ENCODE peak calls at places on chromosomes 12 and 14, in seven cellular contexts. R is brain microvascular endothelial cell; M is heart left ventricle; J is CD8-positive, alpha-beta memory T cell; P is foreskin fibroblast; V is ELR; A is neural crest cell. C is an unnamed sample.

GRCh38 chr12:132446535-132447326 is 43.2 kb upstream of the FBRSL1 start:
- DNase-seq in V (no peak), J (peak), M (no peak), P (no peak), R (no peak), A (no peak), C (no peak)

GRCh38 chr12:54603872-54604271 is 15.4 kb upstream of the PPP1R1A start:
- DNase-seq in M (no peak), J (no peak), V (no peak), R (no peak), P (no peak), A (no peak), C (no peak)

GRCh38 chr14:50344116-50344775 is 32.1 kb downstream of the DMAC2L start:
- DNase-seq in J (peak), R (no peak), P (no peak), A (no peak), M (no peak), V (peak), C (no peak)

GRCh38 chr12:77696183-77696582 is 134.5 kb upstream of the NAV3 start:
- DNase-seq in V (no peak), A (no peak), J (no peak), M (no peak), R (no peak), P (no peak), C (no peak)

GRCh38 chr14:77309122-77309521 is 11.6 kb downstream of the POMT2 start:
- DNase-seq in M (no peak), A (no peak), J (no peak), R (no peak), V (no peak), P (no peak), C (no peak)

GRCh38 chr12:57430117-57430930 is 519 bp downstream of the R3HDM2 start:
- DNase-seq in A (peak), M (peak), J (no peak), R (peak), V (no peak), P (no peak), C (peak)

GRCh38 chr12:42482820-42483533 is 106.6 kb downstream of the PRICKLE1 start:
- DNase-seq in P (peak), M (peak), V (peak), A (peak), R (peak), J (peak), C (peak)

GRCh38 chr14:89540009-89540829 is 123.2 kb upstream of the FOXN3 start:
- DNase-seq in V (peak), M (no peak), A (no peak), P (peak), R (peak), J (no peak), C (no peak)

GRCh38 chr14:47857646-47858045 is 182.2 kb upstream of the MDGA2 start:
- DNase-seq in P (no peak), J (no peak), A (no peak), M (no peak), V (no peak), R (no peak), C (no peak)

GRCh38 chr12:50006754-50007442 is 18.4 kb downstream of the RACGAP1 start:
- DNase-seq in J (no peak), V (peak), P (peak), R (no peak), A (no peak), M (no peak), C (no peak)

GRCh38 chr12:120225200-120225558 is 24.3 kb upstream of the RPLP0 start:
- DNase-seq in R (no peak), V (no peak), A (no peak), M (no peak), J (no peak), P (no peak), C (no peak)

GRCh38 chr14:72855913-72856312 is 38.0 kb downstream of the DPF3 start:
- DNase-seq in M (no peak), R (no peak), V (peak), P (peak), A (no peak), J (no peak), C (no peak)

GRCh38 chr12:15404485-15404884 is 82.2 kb downstream of the PTPRO start:
- DNase-seq in R (peak), J (no peak), M (no peak), P (peak), A (no peak), V (peak), C (no peak)

GRCh38 chr14:105375635-105376057 is 22.7 kb upstream of the TEX22 start:
- DNase-seq in A (no peak), V (peak), M (no peak), J (no peak), R (peak), P (peak), C (no peak)